ENCODE peak calls at places on chromosome 1, in nine cellular contexts. L is left ventricle myocardium inferior, B is pancreas, A is RWPE1, R is AG09319, K is fibroblast of mammary gland, P is fibroblast of pulmonary artery, E is A549, T is fibroblast of lung. W is an unnamed sample.

GRCh38 chr1:226688056-226688748 is 50.9 kb downstream of the ITPKB start:
- DNase-seq in T (no peak), L (no peak), R (no peak), A (no peak), P (no peak), B (no peak), E (no peak), K (no peak), W (no peak)

GRCh38 chr1:150484861-150485260 is 2.4 kb upstream of the TARS2 start:
- DNase-seq in R (no peak), E (no peak), T (peak), L (no peak), P (peak), K (peak), B (no peak), A (no peak), W (peak)

GRCh38 chr1:241202321-241202845 is 154.6 kb downstream of the RGS7 start:
- DNase-seq in R (no peak), B (no peak), E (no peak), A (no peak), K (no peak), T (no peak), P (no peak), L (no peak), W (no peak)

GRCh38 chr1:94055459-94056122 is 65.4 kb downstream of the ABCA4 start:
- DNase-seq in A (no peak), P (no peak), R (no peak), B (no peak), T (peak), L (no peak), E (no peak), K (peak), W (peak)

GRCh38 chr1:10640079-10640578 is 156.3 kb downstream of the CASZ1 start:
- DNase-seq in P (no peak), A (no peak), B (no peak), E (no peak), T (no peak), K (no peak), L (no peak), R (no peak), W (no peak)

GRCh38 chr1:209733409-209734192 is 22.3 kb upstream of the TRAF3IP3 start:
- DNase-seq in E (no peak), K (peak), T (no peak), B (no peak), A (no peak), P (peak), R (no peak), L (no peak), W (peak)

GRCh38 chr1:206606867-206607266 is 5.4 kb downstream of the EIF2D start:
- DNase-seq in E (peak), R (no peak), B (no peak), L (no peak), P (peak), K (peak), T (peak), A (peak), W (peak)

GRCh38 chr1:27097484-27097917 is 57.4 kb downstream of the SLC9A1 start:
- DNase-seq in K (peak), A (peak), R (peak), T (peak), E (peak), B (peak), P (peak), L (peak), W (peak)

GRCh38 chr1:100009458-100009857 is 39.7 kb downstream of the SLC35A3 start:
- DNase-seq in E (no peak), L (no peak), T (peak), A (no peak), B (no peak), K (peak), R (no peak), P (peak), W (peak)

GRCh38 chr1:21324368-21325137 is 34.3 kb upstream of the ECE1 start:
- DNase-seq in T (peak), R (peak), E (peak), K (peak), P (peak), B (peak), L (peak), A (peak), W (peak)

GRCh38 chr1:221510793-221511503 is 230.9 kb downstream of the DUSP10 start:
- DNase-seq in R (no peak), B (no peak), P (no peak), K (no peak), L (no peak), E (no peak), A (no peak), T (no peak), W (no peak)

GRCh38 chr1:180387413-180387812 is 115.0 kb downstream of the ACBD6 start:
- DNase-seq in R (no peak), B (no peak), T (no peak), K (no peak), A (no peak), L (no peak), P (no peak), E (no peak), W (no peak)

GRCh38 chr1:61294828-61295428 is 212.6 kb downstream of the NFIA start:
- DNase-seq in E (no peak), K (no peak), L (no peak), T (no peak), B (no peak), P (no peak), A (no peak), R (no peak), W (no peak)

GRCh38 chr1:198125995-198126758 is 30.6 kb upstream of the NEK7 start:
- DNase-seq in R (peak), T (peak), A (peak), B (no peak), K (peak), E (peak), P (peak), L (no peak), W (peak)

GRCh38 chr1:115977481-115978258 is 1.4 kb downstream of the SLC22A15 start:
- DNase-seq in P (peak), B (no peak), A (peak), L (no peak), K (peak), R (peak), E (no peak), T (peak), W (peak)

GRCh38 chr1:112711041-112711440 is 4.1 kb downstream of the PPM1J start:
- DNase-seq in A (no peak), E (no peak), K (no peak), B (no peak), P (no peak), R (no peak), L (no peak), T (no peak), W (no peak)

GRCh38 chr1:223776075-223776814 is 63.9 kb downstream of the CAPN2 start:
- DNase-seq in P (peak), L (no peak), T (peak), K (peak), B (no peak), A (peak), E (no peak), R (no peak), W (peak)

GRCh38 chr1:105664495-105664894 is 1392.0 kb upstream of the PRMT6 start:
- DNase-seq in P (no peak), L (no peak), K (no peak), E (no peak), T (no peak), A (no peak), R (no peak), B (no peak), W (no peak)

GRCh38 chr1:22457356-22457755 is 5.7 kb downstream of the ZBTB40 start:
- DNase-seq in T (no peak), R (no peak), A (no peak), P (peak), L (no peak), B (no peak), K (peak), E (no peak), W (no peak)

GRCh38 chr1:60063561-60063960 is 10.0 kb downstream of the C1orf87 start:
- DNase-seq in P (no peak), E (no peak), L (no peak), T (no peak), K (no peak), A (no peak), R (no peak), B (no peak), W (no peak)

GRCh38 chr1:168220470-168220871 is 5.3 kb upstream of the SFT2D2 start:
- DNase-seq in E (no peak), T (no peak), R (no peak), P (no peak), A (no peak), L (no peak), B (no peak), K (no peak), W (no peak)

GRCh38 chr1:107058245-107059032 is 2.0 kb downstream of the PRMT6 start:
- DNase-seq in R (no peak), T (no peak), K (no peak), L (no peak), E (no peak), P (no peak), B (no peak), A (no peak), W (no peak)

GRCh38 chr1:246726881-246727280 is 2.7 kb downstream of the SCCPDH start:
- DNase-seq in E (no peak), P (no peak), T (no peak), R (no peak), L (no peak), A (no peak), K (no peak), B (no peak), W (no peak)

GRCh38 chr1:119453021-119453420 is 38.1 kb downstream of the HSD3B2 start:
- DNase-seq in E (no peak), A (peak), K (peak), L (no peak), B (no peak), P (peak), T (peak), R (peak), W (peak)

GRCh38 chr1:227299688-227300087 is 18.6 kb downstream of the CDC42BPA start:
- DNase-seq in A (peak), T (peak), P (peak), L (no peak), K (peak), B (no peak), E (peak), R (no peak), W (no peak)

DNA sequence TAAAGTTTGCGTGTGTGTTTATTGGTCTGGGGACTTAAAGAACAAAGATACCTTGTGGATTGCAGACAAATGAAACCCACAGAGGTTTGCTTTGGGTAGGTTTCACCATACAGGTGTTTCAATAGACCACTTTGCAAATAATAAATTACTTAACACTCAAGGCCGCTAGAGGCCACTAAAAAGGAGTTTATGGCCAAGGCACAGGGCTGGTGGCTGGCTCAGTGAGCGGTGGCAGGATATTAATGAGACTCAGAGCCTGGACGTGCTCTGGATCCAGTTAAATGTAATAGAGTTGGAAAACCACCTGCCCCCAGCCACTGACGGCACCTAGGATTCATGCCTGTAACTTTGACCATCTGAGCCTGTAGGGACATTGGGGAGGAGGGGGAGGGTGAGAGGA is 44.5 kb downstream of the LRRC38 start:
- DNase-seq in K (no peak), L (peak), P (peak), B (no peak), T (no peak), E (peak), R (no peak), A (peak), W (no peak)
- TF ChIP-seq CTCF in K (no peak), L (peak), P (peak), B (no peak), T (no peak), E (no peak), R (no peak), A (peak), W (no peak)

GRCh38 chr1:91757760-91758545 is 128.0 kb downstream of the TGFBR3 start:
- DNase-seq in K (peak), B (no peak), L (no peak), R (peak), T (no peak), P (no peak), E (no peak), A (no peak), W (no peak)
- TF ChIP-seq CTCF in K (no peak), B (no peak), L (no peak), R (no peak), T (no peak), P (no peak), E (no peak), A (no peak), W (no peak)

GRCh38 chr1:239008568-239008967 is 377.8 kb upstream of the CHRM3 start:
- DNase-seq in T (no peak), K (no peak), R (no peak), B (no peak), A (peak), E (no peak), L (no peak), P (no peak), W (no peak)
- TF ChIP-seq CTCF in T (no peak), K (no peak), R (no peak), B (no peak), A (no peak), E (no peak), L (no peak), P (no peak), W (no peak)

GRCh38 chr1:15188678-15189077 is 35.1 kb downstream of the TMEM51 start:
- DNase-seq in L (no peak), K (no peak), A (no peak), T (no peak), R (no peak), B (no peak), E (no peak), P (peak), W (no peak)

GRCh38 chr1:15189692-15190321 is 36.3 kb downstream of the TMEM51 start:
- DNase-seq in E (no peak), A (no peak), L (no peak), K (no peak), B (no peak), T (no peak), R (no peak), P (no peak), W (no peak)

GRCh38 chr1:15186846-15187151 is 33.3 kb downstream of the TMEM51 start:
- DNase-seq in E (no peak), T (no peak), L (no peak), A (no peak), P (no peak), R (no peak), K (no peak), B (no peak), W (no peak)

GRCh38 chr1:15187175-15187810 is 33.7 kb downstream of the TMEM51 start:
- DNase-seq in L (no peak), R (no peak), A (no peak), K (no peak), T (no peak), P (no peak), E (no peak), B (no peak), W (no peak)

GRCh38 chr1:15188145-15188544 is 34.6 kb downstream of the TMEM51 start:
- DNase-seq in A (peak), L (no peak), E (no peak), K (no peak), B (no peak), T (no peak), R (no peak), P (no peak), W (no peak)
- TF ChIP-seq CTCF in A (no peak), L (no peak), E (no peak), K (no peak), B (no peak), T (no peak), R (no peak), P (no peak), W (no peak)

GRCh38 chr1:26089125-26089524 is 21.7 kb upstream of the TRIM63 start:
- DNase-seq in L (no peak), P (no peak), B (no peak), T (no peak), K (no peak), A (no peak), R (no peak), E (no peak), W (no peak)
- TF ChIP-seq CTCF in L (no peak), P (no peak), B (no peak), T (no peak), K (no peak), A (no peak), R (no peak), E (no peak), W (no peak)

W was measured in mammary epithelial cell.